ENCODE peak calls at places on chromosome 1, in nine cellular contexts. One of them, this sample, is unnamed.

GRCh38 chr1:53471000-53471399 is 11.8 kb downstream of the DMRTB1 start:
- DNase-seq in stimulated activated CD8-positive, alpha-beta memory T cell treated with anti-CD3 and anti-CD28 coated beads, Interleukin-15, amount 100 ng/mL, for 24 hours: no peak
- DNase-seq in activated CD8-positive, alpha-beta T cell treated with anti-CD3 and anti-CD28 coated beads for 36 hours: no peak
- DNase-seq in NCI-H524 treated with DMSO at 0.1 percent for 48 hours: no peak
- DNase-seq in cardiac fibroblast: no peak
- DNase-seq in body of pancreas: no peak
- DNase-seq in HT1080: no peak
- DNase-seq in fibroblast of the aortic adventitia: no peak
- DNase-seq in HAP-1: no peak
- DNase-seq in this sample: no peak

GRCh38 chr1:206551985-206552325 is 44.6 kb downstream of the RASSF5 start:
- DNase-seq in stimulated activated CD8-positive, alpha-beta memory T cell treated with anti-CD3 and anti-CD28 coated beads, Interleukin-15, amount 100 ng/mL, for 24 hours: no peak
- DNase-seq in activated CD8-positive, alpha-beta T cell treated with anti-CD3 and anti-CD28 coated beads for 36 hours: peak; percentile 94
- DNase-seq in NCI-H524 treated with DMSO at 0.1 percent for 48 hours: no peak
- DNase-seq in cardiac fibroblast: no peak
- DNase-seq in body of pancreas: no peak
- DNase-seq in HT1080: no peak
- DNase-seq in fibroblast of the aortic adventitia: no peak
- DNase-seq in HAP-1: no peak
- DNase-seq in this sample: no peak

GRCh38 chr1:169571450-169571849 is 14.8 kb downstream of the F5 start:
- DNase-seq in stimulated activated CD8-positive, alpha-beta memory T cell treated with anti-CD3 and anti-CD28 coated beads, Interleukin-15, amount 100 ng/mL, for 24 hours: no peak
- DNase-seq in activated CD8-positive, alpha-beta T cell treated with anti-CD3 and anti-CD28 coated beads for 36 hours: no peak
- DNase-seq in NCI-H524 treated with DMSO at 0.1 percent for 48 hours: no peak
- DNase-seq in cardiac fibroblast: no peak
- DNase-seq in body of pancreas: no peak
- DNase-seq in HT1080: no peak
- DNase-seq in fibroblast of the aortic adventitia: no peak
- DNase-seq in HAP-1: no peak
- DNase-seq in this sample: no peak

GRCh38 chr1:91889717-91890459 is 3.9 kb upstream of the TGFBR3 start:
- DNase-seq in stimulated activated CD8-positive, alpha-beta memory T cell treated with anti-CD3 and anti-CD28 coated beads, Interleukin-15, amount 100 ng/mL, for 24 hours: no peak
- DNase-seq in activated CD8-positive, alpha-beta T cell treated with anti-CD3 and anti-CD28 coated beads for 36 hours: no peak
- DNase-seq in NCI-H524 treated with DMSO at 0.1 percent for 48 hours: no peak
- DNase-seq in cardiac fibroblast: peak; percentile 34
- DNase-seq in body of pancreas: no peak
- DNase-seq in HT1080: peak; percentile 48
- DNase-seq in fibroblast of the aortic adventitia: peak; percentile 66
- DNase-seq in HAP-1: no peak
- DNase-seq in this sample: peak; percentile 28

GRCh38 chr1:225817611-225818061 is 7.7 kb downstream of the EPHX1 start:
- DNase-seq in stimulated activated CD8-positive, alpha-beta memory T cell treated with anti-CD3 and anti-CD28 coated beads, Interleukin-15, amount 100 ng/mL, for 24 hours: no peak
- DNase-seq in activated CD8-positive, alpha-beta T cell treated with anti-CD3 and anti-CD28 coated beads for 36 hours: peak; percentile 22
- DNase-seq in NCI-H524 treated with DMSO at 0.1 percent for 48 hours: no peak
- DNase-seq in cardiac fibroblast: peak; percentile 96
- DNase-seq in body of pancreas: peak; percentile 95
- DNase-seq in HT1080: peak; percentile 79
- DNase-seq in fibroblast of the aortic adventitia: peak; percentile 96
- DNase-seq in HAP-1: no peak
- DNase-seq in this sample: peak; percentile 78

GRCh38 chr1:10484519-10484918 is 9.8 kb downstream of the PEX14 start:
- DNase-seq in stimulated activated CD8-positive, alpha-beta memory T cell treated with anti-CD3 and anti-CD28 coated beads, Interleukin-15, amount 100 ng/mL, for 24 hours: no peak
- DNase-seq in activated CD8-positive, alpha-beta T cell treated with anti-CD3 and anti-CD28 coated beads for 36 hours: no peak
- DNase-seq in NCI-H524 treated with DMSO at 0.1 percent for 48 hours: no peak
- DNase-seq in cardiac fibroblast: peak; percentile 6
- DNase-seq in body of pancreas: no peak
- DNase-seq in HT1080: no peak
- DNase-seq in fibroblast of the aortic adventitia: no peak
- DNase-seq in HAP-1: no peak
- DNase-seq in this sample: no peak

GRCh38 chr1:4972761-4973320 is 318.4 kb downstream of the AJAP1 start:
- DNase-seq in stimulated activated CD8-positive, alpha-beta memory T cell treated with anti-CD3 and anti-CD28 coated beads, Interleukin-15, amount 100 ng/mL, for 24 hours: no peak
- DNase-seq in activated CD8-positive, alpha-beta T cell treated with anti-CD3 and anti-CD28 coated beads for 36 hours: no peak
- DNase-seq in NCI-H524 treated with DMSO at 0.1 percent for 48 hours: no peak
- DNase-seq in cardiac fibroblast: no peak
- DNase-seq in body of pancreas: no peak
- DNase-seq in HT1080: no peak
- DNase-seq in fibroblast of the aortic adventitia: no peak
- DNase-seq in HAP-1: no peak
- DNase-seq in this sample: no peak

GRCh38 chr1:150165622-150166612 is 16.2 kb downstream of the PLEKHO1 start:
- DNase-seq in stimulated activated CD8-positive, alpha-beta memory T cell treated with anti-CD3 and anti-CD28 coated beads, Interleukin-15, amount 100 ng/mL, for 24 hours: no peak
- DNase-seq in activated CD8-positive, alpha-beta T cell treated with anti-CD3 and anti-CD28 coated beads for 36 hours: peak; percentile 70
- DNase-seq in NCI-H524 treated with DMSO at 0.1 percent for 48 hours: no peak
- DNase-seq in cardiac fibroblast: peak; percentile 66
- DNase-seq in body of pancreas: peak; percentile 50
- DNase-seq in HT1080: peak; percentile 59
- DNase-seq in fibroblast of the aortic adventitia: peak; percentile 54
- DNase-seq in HAP-1: peak; percentile 55
- DNase-seq in this sample: peak; percentile 69

GRCh38 chr1:168235548-168235885 is 9.7 kb downstream of the SFT2D2 start:
- DNase-seq in stimulated activated CD8-positive, alpha-beta memory T cell treated with anti-CD3 and anti-CD28 coated beads, Interleukin-15, amount 100 ng/mL, for 24 hours: no peak
- DNase-seq in activated CD8-positive, alpha-beta T cell treated with anti-CD3 and anti-CD28 coated beads for 36 hours: no peak
- DNase-seq in NCI-H524 treated with DMSO at 0.1 percent for 48 hours: no peak
- DNase-seq in cardiac fibroblast: peak; percentile 58
- DNase-seq in body of pancreas: no peak
- DNase-seq in HT1080: no peak
- DNase-seq in fibroblast of the aortic adventitia: peak; percentile 59
- DNase-seq in HAP-1: no peak
- DNase-seq in this sample: peak; percentile 69

GRCh38 chr1:118340928-118341905 is 156.2 kb upstream of the SPAG17 start:
- DNase-seq in stimulated activated CD8-positive, alpha-beta memory T cell treated with anti-CD3 and anti-CD28 coated beads, Interleukin-15, amount 100 ng/mL, for 24 hours: no peak
- DNase-seq in activated CD8-positive, alpha-beta T cell treated with anti-CD3 and anti-CD28 coated beads for 36 hours: no peak
- DNase-seq in NCI-H524 treated with DMSO at 0.1 percent for 48 hours: no peak
- DNase-seq in cardiac fibroblast: no peak
- DNase-seq in body of pancreas: no peak
- DNase-seq in HT1080: no peak
- DNase-seq in fibroblast of the aortic adventitia: no peak
- DNase-seq in HAP-1: no peak
- DNase-seq in this sample: no peak

This sample was measured in adipocyte.